ENCODE peak calls at places on chromosomes 5 and 9, in eight cellular contexts. N is K562, Y is tibial nerve, J is stomach, P is transverse colon, Q is upper lobe of left lung, W is suprapubic skin, F is HepG2. M is an unnamed sample.

GRCh38 chr5:60797482-60798153 is 46.5 kb downstream of the ELOVL7 start:
- DNase-seq in N (no peak), Y (no peak), J (no peak), P (no peak), Q (no peak), W (no peak), F (no peak), M (no peak)

GRCh38 chr9:71001780-71002386 is 119.5 kb downstream of the TRPM3 start:
- DNase-seq in N (peak), Y (no peak), J (peak), P (peak), Q (peak), W (no peak), F (peak), M (no peak)

GRCh38 chr9:127805620-127806019 is 2.9 kb downstream of the FPGS start:
- DNase-seq in N (peak), Y (no peak), J (no peak), P (peak), Q (no peak), W (no peak), F (peak), M (peak)

GRCh38 chr5:100623719-100624118 is 88.5 kb downstream of the FAM174A start:
- DNase-seq in N (no peak), Y (no peak), J (no peak), P (no peak), Q (no peak), W (no peak), F (no peak), M (no peak)

GRCh38 chr9:131010482-131011273 is 1.7 kb downstream of the LAMC3 start:
- DNase-seq in N (peak), Y (no peak), J (no peak), P (no peak), Q (no peak), W (no peak), F (no peak), M (no peak)

GRCh38 chr9:91273853-91274552 is 87.7 kb downstream of the AUH start:
- DNase-seq in N (peak), Y (no peak), J (no peak), P (no peak), Q (no peak), W (no peak), F (peak), M (no peak)

GRCh38 chr9:107730691-107731090 is 241.1 kb upstream of the KLF4 start:
- DNase-seq in N (no peak), Y (no peak), J (no peak), P (no peak), Q (no peak), W (no peak), F (no peak), M (no peak)

GRCh38 chr9:137247916-137248175 is 3.2 kb upstream of the STPG3 start:
- DNase-seq in N (no peak), Y (no peak), J (no peak), P (no peak), Q (no peak), W (no peak), F (no peak), M (no peak)

GRCh38 chr5:66828551-66829421 is 232.6 kb downstream of the MAST4 start:
- DNase-seq in N (no peak), Y (peak), J (peak), P (peak), Q (peak), W (no peak), F (peak), M (peak)

GRCh38 chr9:124348363-124348762 is 66.9 kb downstream of the PSMB7 start:
- DNase-seq in N (no peak), Y (peak), J (no peak), P (no peak), Q (no peak), W (no peak), F (no peak), M (no peak)

GRCh38 chr9:126613656-126614055 is at the start of gene LMX1B:
- DNase-seq in N (no peak), Y (no peak), J (no peak), P (peak), Q (no peak), W (no peak), F (no peak), M (no peak)

GRCh38 chr5:76849767-76850291 is at the start of gene S100Z:
- DNase-seq in N (peak), Y (no peak), J (no peak), P (no peak), Q (no peak), W (no peak), F (no peak), M (no peak)

GRCh38 chr9:109114670-109115069 is 5.1 kb downstream of the TMEM245 start:
- DNase-seq in N (no peak), Y (no peak), J (no peak), P (no peak), Q (peak), W (no peak), F (no peak), M (no peak)

GRCh38 chr9:136309101-136309801 is 5.4 kb upstream of the CCDC187 start:
- DNase-seq in N (no peak), Y (no peak), J (no peak), P (no peak), Q (no peak), W (no peak), F (no peak), M (no peak)

DNA sequence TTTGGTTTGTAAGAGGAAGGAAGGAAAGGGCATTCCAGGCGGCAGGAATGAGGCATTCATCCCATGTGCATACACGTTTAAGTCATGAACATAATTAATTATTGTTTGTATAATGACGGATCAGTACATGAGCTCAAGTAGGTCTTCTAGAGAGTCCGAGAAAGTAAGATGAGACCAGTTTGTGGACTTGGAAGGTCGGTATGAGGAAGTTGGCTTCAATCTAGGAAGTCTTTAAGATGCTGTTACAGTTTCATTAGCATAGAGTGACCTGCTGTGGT is 2.1 kb downstream of the GTF3C4 start:
- DNase-seq in N (no peak), Y (no peak), J (no peak), P (no peak), Q (no peak), W (no peak), F (no peak), M (no peak)
- TF ChIP-seq CTCF in N (no peak), Y (no peak), J (no peak), P (no peak), Q (peak), W (no peak), F (no peak), M (no peak)

DNA sequence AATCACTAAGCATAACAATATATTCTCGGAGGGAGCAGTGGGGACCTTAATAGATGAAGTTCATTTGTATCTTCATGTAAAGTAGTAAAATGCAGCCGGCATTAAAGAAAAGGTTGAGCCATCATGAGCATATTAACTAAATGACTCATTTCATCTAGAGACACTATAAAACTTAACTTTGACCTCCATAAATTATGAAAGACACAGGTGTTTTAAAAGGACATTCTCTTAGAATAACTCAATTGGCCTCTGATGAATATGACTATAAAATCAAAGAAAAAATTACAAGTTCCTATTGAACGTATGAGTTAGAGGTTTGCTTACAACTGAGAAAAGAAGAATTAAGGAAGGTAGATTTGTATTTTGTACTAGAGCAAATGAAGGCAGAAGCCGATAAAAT is 220.3 kb downstream of the SEMA5A start:
- DNase-seq in N (no peak), Y (no peak), J (no peak), P (no peak), Q (no peak), W (no peak), F (no peak), M (no peak)
- TF ChIP-seq EP300 in N (no peak), Y (no peak), J (no peak), P (no peak), Q (no peak), W (no peak), F (no peak), M (no peak)

GRCh38 chr9:133132174-133132573 is 11.1 kb upstream of the RALGDS start:
- DNase-seq in N (no peak), Y (no peak), J (no peak), P (no peak), Q (no peak), W (no peak), F (no peak), M (no peak)
- H3K27ac ChIP-seq in N (no peak), Y (peak), J (peak), P (peak), Q (peak), W (peak), F (no peak), M (no peak)

DNA sequence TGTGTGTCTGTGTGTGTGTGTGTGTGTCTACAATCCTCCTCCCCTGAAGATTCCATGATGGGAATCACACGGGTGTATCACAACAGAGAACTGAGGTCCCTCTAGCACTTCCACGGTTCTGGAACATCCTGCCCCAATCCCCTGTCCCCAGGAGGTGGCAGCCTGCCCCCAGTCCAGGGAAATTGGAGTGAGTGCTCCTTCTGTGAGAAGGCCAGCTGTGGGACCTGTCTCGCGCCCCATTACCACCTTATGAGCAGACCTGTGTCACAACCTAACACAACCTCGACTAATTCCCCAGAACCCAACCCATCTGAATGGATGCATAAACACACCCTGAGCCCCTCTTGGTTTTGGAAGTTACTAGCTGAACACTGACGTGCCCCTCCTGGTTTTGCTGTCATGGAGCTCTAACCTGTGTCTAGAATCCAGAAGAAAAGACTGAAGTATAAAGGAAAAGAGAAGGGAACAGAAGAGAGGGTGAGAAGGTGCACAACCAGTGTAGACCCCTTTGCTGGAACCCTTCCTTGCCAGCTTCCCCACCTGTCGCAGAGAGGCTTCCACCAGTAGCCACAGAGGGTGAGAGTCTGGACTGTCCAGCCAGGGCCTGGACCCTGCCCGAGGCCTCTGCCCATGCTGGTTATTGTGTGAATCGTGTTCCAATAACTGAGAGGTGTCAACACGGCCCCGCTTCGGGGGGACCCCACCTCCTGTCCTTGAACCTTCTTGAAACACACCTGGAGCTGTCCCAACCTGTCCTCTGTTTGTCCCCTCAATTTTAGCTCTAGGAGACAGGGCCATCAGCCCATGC is 3.4 kb downstream of the BTNL9 start:
- DNase-seq in N (peak), Y (no peak), J (no peak), P (no peak), Q (no peak), W (no peak), F (no peak), M (no peak)
- TF ChIP-seq CTCF in N (peak), Y (no peak), J (no peak), P (no peak), Q (peak), W (no peak), F (peak), M (no peak)

GRCh38 chr5:111254613-111255012 is 30.4 kb downstream of the CAMK4 start:
- DNase-seq in N (no peak), Y (no peak), J (no peak), P (no peak), Q (no peak), W (no peak), F (no peak), M (no peak)
- TF ChIP-seq EP300 in N (no peak), Y (no peak), J (no peak), P (no peak), Q (no peak), W (no peak), F (no peak), M (no peak)

M was measured in ovary.